ENCODE peak calls at places on chromosome 10, in seven cellular contexts. O is CD8-positive, alpha-beta memory T cell; Y is endothelial cell of umbilical vein; I is substantia nigra; X is sigmoid colon; C is bronchial epithelial cell; U is NCI-H1092 treated with DMSO at 0.1 percent for 48 hours. S is an unnamed sample.

GRCh38 chr10:78775891-78776290 is 292.9 kb upstream of the ZMIZ1 start:
- DNase-seq in O (no peak), Y (no peak), I (no peak), X (no peak), C (no peak), U (no peak), S (no peak)

GRCh38 chr10:43026039-43026973 is 50.6 kb upstream of the RET start:
- DNase-seq in O (no peak), Y (no peak), I (no peak), X (no peak), C (peak; percentile 97), U (peak; percentile 3), S (no peak)

GRCh38 chr10:33808475-33808874 is 474.0 kb upstream of the NRP1 start:
- DNase-seq in O (no peak), Y (no peak), I (no peak), X (no peak), C (no peak), U (no peak), S (no peak)

GRCh38 chr10:93062499-93063216 is 2.1 kb downstream of the CYP26C1 start:
- DNase-seq in O (peak; percentile 5), Y (no peak), I (no peak), X (no peak), C (no peak), U (no peak), S (no peak)

GRCh38 chr10:71604324-71605018 is 115.1 kb downstream of the C10orf105 start:
- DNase-seq in O (no peak), Y (no peak), I (no peak), X (no peak), C (peak; percentile 29), U (no peak), S (no peak)

GRCh38 chr10:33277135-33277536 is 57.3 kb downstream of the NRP1 start:
- DNase-seq in O (no peak), Y (peak; percentile 68), I (no peak), X (peak; percentile 80), C (no peak), U (no peak), S (no peak)

GRCh38 chr10:104076743-104077160 is 8.9 kb downstream of the COL17A1 start:
- DNase-seq in O (no peak), Y (peak; percentile 98), I (peak; percentile 30), X (no peak), C (no peak), U (peak; percentile 58), S (peak; percentile 32)

GRCh38 chr10:83545901-83546391 is 593.4 kb upstream of the GHITM start:
- DNase-seq in O (no peak), Y (peak; percentile 83), I (no peak), X (no peak), C (peak; percentile 16), U (no peak), S (no peak)

GRCh38 chr10:5618829-5619228 is 47.6 kb downstream of the ASB13 start:
- DNase-seq in O (no peak), Y (no peak), I (no peak), X (peak; percentile 87), C (no peak), U (no peak), S (no peak)